ENCODE peak calls at places on chromosomes 13 and 19, in eight cellular contexts. E, G, V, M, P, W, F and K are unnamed samples.

GRCh38 chr19:15330801-15331418 is 1.4 kb downstream of the BRD4 start:
- DNase-seq in G (no peak), V (no peak), M (peak), P (no peak), W (peak), F (peak), E (peak), K (no peak)

GRCh38 chr13:108963846-108964600 is 334.6 kb downstream of the MYO16 start:
- DNase-seq in F (peak), G (no peak), W (peak), V (no peak), M (peak), E (no peak), P (no peak), K (no peak)

GRCh38 chr19:2269244-2270156 is 12.5 kb downstream of the PEAK3 start:
- DNase-seq in M (peak), E (peak), P (peak), W (peak), V (peak), F (peak), G (peak), K (peak)

GRCh38 chr19:47623921-47624391 is 15.0 kb downstream of the BICRA start:
- DNase-seq in V (no peak), G (no peak), F (peak), W (peak), M (no peak), P (no peak), E (no peak), K (no peak)

GRCh38 chr13:46679369-46680180 is 117.4 kb downstream of the ESD start:
- DNase-seq in E (no peak), F (no peak), G (no peak), P (peak), W (no peak), M (peak), V (peak), K (no peak)

GRCh38 chr19:7953576-7953975 is 10.1 kb upstream of the TIMM44 start:
- DNase-seq in G (no peak), V (no peak), E (no peak), M (no peak), F (no peak), W (no peak), P (no peak), K (no peak)

GRCh38 chr19:17807731-17808316 is 12.9 kb downstream of the B3GNT3 start:
- DNase-seq in W (no peak), M (no peak), V (no peak), F (no peak), G (no peak), P (no peak), E (no peak), K (no peak)

GRCh38 chr13:49985129-49985528 is 11.7 kb upstream of the TRIM13 start:
- DNase-seq in E (no peak), V (no peak), F (no peak), P (no peak), W (no peak), M (no peak), G (no peak), K (peak)

GRCh38 chr19:32138416-32138815 is 207.0 kb upstream of the ZNF507 start:
- DNase-seq in V (no peak), F (no peak), M (no peak), E (no peak), P (no peak), W (no peak), G (no peak), K (no peak)

GRCh38 chr19:48881741-48882657 is 9.8 kb downstream of the PPP1R15A start:
- DNase-seq in M (peak), W (no peak), G (no peak), V (no peak), F (peak), E (peak), P (no peak), K (no peak)

DNA sequence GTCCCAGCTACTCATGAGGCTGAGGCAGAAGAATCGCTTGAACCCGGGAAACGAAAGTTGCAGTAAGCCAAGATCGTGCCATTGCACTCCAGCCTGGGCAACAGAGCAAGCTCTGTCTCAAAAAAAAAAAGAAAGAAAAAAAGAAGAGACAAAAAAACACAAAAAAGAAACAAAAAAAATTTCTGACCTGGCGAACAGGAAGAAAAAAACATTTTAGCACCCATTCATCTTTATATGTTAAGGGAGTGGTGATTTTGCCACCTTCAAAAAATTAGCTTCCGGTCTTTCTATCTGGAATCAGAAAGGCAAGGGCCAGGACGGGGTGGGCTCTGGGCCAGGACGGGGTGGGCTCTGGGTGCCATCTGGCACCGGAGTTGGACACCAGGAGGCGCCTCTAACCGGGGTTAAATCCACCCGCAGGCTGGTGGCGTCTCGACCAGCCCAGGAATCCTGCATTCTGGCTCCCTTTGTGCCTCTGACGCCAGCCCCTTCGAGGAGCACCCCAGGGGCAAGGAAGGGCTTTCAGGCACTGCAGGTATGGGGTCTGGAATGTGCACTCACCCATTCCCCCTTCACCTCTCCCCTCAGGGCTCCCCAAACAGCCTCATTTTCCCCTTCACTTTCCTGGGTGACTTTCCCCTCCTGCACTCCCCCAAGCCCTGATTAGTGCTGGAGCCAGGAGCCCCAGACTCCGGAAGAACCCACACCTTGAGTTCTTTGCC is 10.4 kb upstream of the ZSWIM4 start:
- DNase-seq in W (peak), E (peak), M (peak), V (peak), F (peak), G (peak), P (peak), K (peak)
- TF ChIP-seq CTCF in W (peak), E (peak), M (peak), V (peak), F (peak), G (peak), P (peak), K (peak)

GRCh38 chr13:111531505-111531904 is 211.1 kb downstream of the TEX29 start:
- DNase-seq in M (no peak), P (no peak), F (no peak), E (peak), V (no peak), G (no peak), W (peak), K (no peak)
- TF ChIP-seq CTCF in M (no peak), P (no peak), F (no peak), E (no peak), V (no peak), G (no peak), W (no peak), K (no peak)

DNA sequence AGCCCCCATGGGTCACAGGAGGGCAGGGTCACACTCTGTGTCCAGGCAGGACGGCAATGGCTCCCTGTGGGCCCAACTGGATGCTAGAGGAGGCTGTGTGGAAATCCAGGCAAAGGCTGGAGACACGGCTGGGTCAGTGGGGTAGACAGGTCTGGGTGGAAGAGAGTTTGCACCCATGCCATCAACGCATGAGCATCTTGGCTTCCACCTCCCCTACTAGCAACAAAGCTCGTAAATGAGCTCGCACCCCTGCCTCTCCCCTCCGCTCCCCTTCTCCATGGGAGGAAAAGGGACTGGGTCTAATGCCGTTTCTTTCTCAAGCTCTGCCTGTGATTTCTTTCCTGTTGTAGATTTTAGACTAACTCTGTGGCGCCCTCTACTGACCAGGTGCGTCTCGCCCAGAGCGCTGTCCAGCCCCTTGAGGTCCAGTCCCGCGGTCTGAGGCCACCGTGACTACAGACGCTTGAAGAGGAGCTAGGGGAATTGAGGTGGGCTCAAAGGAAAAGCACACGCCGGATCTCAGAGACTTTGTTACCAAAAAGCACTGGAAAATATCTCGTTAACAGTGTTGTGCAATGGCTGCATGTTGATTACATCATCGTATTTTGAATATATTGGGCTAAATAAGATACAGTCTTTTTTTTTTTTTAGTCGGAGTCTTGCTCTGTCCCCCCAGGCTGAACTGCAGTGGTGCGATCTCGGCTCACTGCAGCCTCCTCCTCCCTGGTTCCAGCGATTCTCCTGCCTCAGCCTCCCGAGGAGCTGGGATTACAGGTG is 50.7 kb upstream of the USP29 start:
- DNase-seq in P (no peak), E (no peak), M (no peak), G (peak), W (no peak), V (peak), F (no peak), K (peak)
- TF ChIP-seq CTCF in P (no peak), E (no peak), M (no peak), G (peak), W (no peak), V (peak), F (no peak), K (peak)

GRCh38 chr13:113933901-113934300 is 40.0 kb downstream of the C13orf46 start:
- DNase-seq in G (no peak), E (no peak), W (no peak), M (no peak), F (no peak), P (no peak), V (peak), K (no peak)
- TF ChIP-seq CTCF in G (no peak), E (no peak), W (no peak), M (no peak), F (no peak), P (no peak), V (no peak), K (no peak)

GRCh38 chr13:67438465-67438864 is 208.3 kb upstream of the PCDH9 start:
- DNase-seq in V (no peak), W (peak), M (peak), F (no peak), P (no peak), G (no peak), E (peak), K (no peak)
- TF ChIP-seq CTCF in V (no peak), W (peak), M (no peak), F (no peak), P (no peak), G (no peak), E (no peak), K (no peak)

GRCh38 chr19:281992-282391 is 9.2 kb downstream of the PLPP2 start:
- DNase-seq in F (no peak), G (no peak), W (no peak), P (peak), E (no peak), M (no peak), V (no peak), K (no peak)
- TF ChIP-seq CTCF in F (no peak), G (no peak), W (peak), P (no peak), E (no peak), M (no peak), V (no peak), K (no peak)

GRCh38 chr13:112182251-112182650 is 115.3 kb downstream of the SOX1 start:
- DNase-seq in P (no peak), W (no peak), M (no peak), F (no peak), E (no peak), G (no peak), V (no peak), K (no peak)

GRCh38 chr13:112179995-112180394 is 113.0 kb downstream of the SOX1 start:
- DNase-seq in W (no peak), P (no peak), E (no peak), V (no peak), G (no peak), M (no peak), F (no peak), K (no peak)

GRCh38 chr13:112179421-112179820 is 112.5 kb downstream of the SOX1 start:
- DNase-seq in V (no peak), F (no peak), W (no peak), M (no peak), E (no peak), G (no peak), P (no peak), K (no peak)

GRCh38 chr13:112182831-112183543 is 116.0 kb downstream of the SOX1 start:
- DNase-seq in P (no peak), M (peak), G (no peak), F (no peak), E (no peak), W (peak), V (no peak), K (no peak)

DNA sequence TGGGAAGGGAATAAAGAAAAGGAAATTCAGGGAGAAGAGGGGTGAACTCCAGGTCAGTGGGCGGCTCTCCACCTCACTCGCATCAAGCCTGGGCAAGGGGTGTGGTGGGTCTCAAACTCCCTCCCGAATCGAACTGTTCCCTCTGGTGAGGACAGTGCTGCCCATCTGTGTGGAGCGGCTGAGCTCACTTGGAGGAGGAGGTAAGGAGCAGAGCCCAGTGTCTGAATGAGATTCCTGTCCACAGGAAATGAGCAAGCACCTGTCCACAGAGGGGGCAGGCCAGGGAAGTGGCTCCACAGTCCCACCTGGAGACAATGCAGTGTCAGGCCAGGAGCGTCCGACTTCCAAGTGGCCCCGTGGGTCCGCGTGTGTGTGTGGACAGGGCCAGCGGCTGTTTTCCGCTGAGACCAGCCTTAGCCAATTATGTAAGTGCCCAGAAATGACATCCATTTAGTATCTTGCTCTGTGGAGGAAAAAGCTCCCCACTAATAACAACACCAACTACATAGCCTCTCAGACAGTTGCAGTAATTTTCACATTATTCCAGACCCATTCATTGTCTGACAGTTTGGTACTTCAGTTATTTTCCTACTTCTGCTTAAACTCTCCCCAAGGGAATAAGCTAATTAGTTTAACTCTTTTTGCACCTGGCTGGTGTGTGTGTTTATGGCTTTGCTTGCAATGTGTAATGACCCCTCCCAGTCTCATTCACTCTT is 114.5 kb downstream of the SOX1 start:
- DNase-seq in M (no peak), F (no peak), V (no peak), E (no peak), W (no peak), G (no peak), P (no peak), K (no peak)
- TF ChIP-seq CTCF in M (no peak), F (no peak), V (no peak), E (no peak), W (no peak), G (no peak), P (no peak), K (no peak)